ENCODE peak calls at places on chromosomes 5 and 9, in six cellular contexts. F is H1, R is GM12891, D is K562, S is GM12878, H is SK-N-SH. O is an unnamed sample.

GRCh38 chr9:4842213-4842612 is 49.5 kb downstream of the RCL1 start:
- DNase-seq in F (no peak), R (no peak), D (no peak), S (no peak), H (no peak), O (no peak)

GRCh38 chr5:94691270-94691669 is 72.8 kb downstream of the SLF1 start:
- DNase-seq in F (no peak), R (no peak), D (no peak), S (no peak), H (no peak), O (no peak)

GRCh38 chr9:88759374-88759773 is 224.4 kb downstream of the NXNL2 start:
- DNase-seq in F (peak; percentile 17), R (no peak), D (no peak), S (no peak), H (no peak), O (no peak)

GRCh38 chr9:93589688-93590087 is 13.3 kb downstream of the PHF2 start:
- DNase-seq in F (no peak), R (no peak), D (no peak), S (no peak), H (no peak), O (no peak)

GRCh38 chr9:33418090-33418489 is 15.7 kb upstream of the AQP7 start:
- DNase-seq in F (no peak), R (no peak), D (no peak), S (no peak), H (no peak), O (no peak)

GRCh38 chr5:145947581-145947980 is 11.2 kb downstream of the SH3RF2 start:
- DNase-seq in F (no peak), R (no peak), D (no peak), S (no peak), H (no peak), O (no peak)

GRCh38 chr5:94240616-94241287 is 377.7 kb downstream of the KIAA0825 start:
- DNase-seq in F (no peak), R (no peak), D (no peak), S (no peak), H (peak; percentile 23), O (no peak)

GRCh38 chr5:10564838-10565784 is 1.2 kb downstream of the ANKRD33B start:
- DNase-seq in F (peak; percentile 69), R (no peak), D (peak; percentile 31), S (no peak), H (peak; percentile 59), O (no peak)

GRCh38 chr9:109372246-109372645 is 51.4 kb upstream of the EPB41L4B start:
- DNase-seq in F (no peak), R (no peak), D (no peak), S (no peak), H (no peak), O (no peak)

GRCh38 chr5:73913971-73914370 is 288.0 kb downstream of the ARHGEF28 start:
- DNase-seq in F (no peak), R (no peak), D (no peak), S (no peak), H (no peak), O (no peak)

GRCh38 chr9:93205045-93205768 is 21.3 kb downstream of the WNK2 start:
- DNase-seq in F (no peak), R (no peak), D (no peak), S (no peak), H (peak; percentile 86), O (no peak)

GRCh38 chr9:99406939-99407338 is 184.9 kb downstream of the SEC61B start:
- DNase-seq in F (no peak), R (no peak), D (no peak), S (no peak), H (no peak), O (no peak)

GRCh38 chr5:73759771-73760170 is 133.8 kb downstream of the ARHGEF28 start:
- DNase-seq in F (no peak), R (no peak), D (no peak), S (no peak), H (no peak), O (no peak)

GRCh38 chr9:119289740-119290139 is 79.5 kb downstream of the BRINP1 start:
- DNase-seq in F (no peak), R (peak; percentile 25), D (peak; percentile 24), S (no peak), H (peak; percentile 47), O (peak; percentile 13)

GRCh38 chr5:40983781-40984180 is 74.5 kb downstream of the C7 start:
- DNase-seq in F (no peak), R (no peak), D (no peak), S (no peak), H (no peak), O (no peak)

GRCh38 chr5:176985516-176985915 is 21.1 kb downstream of the UIMC1 start:
- DNase-seq in F (no peak), R (no peak), D (no peak), S (no peak), H (no peak), O (no peak)

GRCh38 chr9:134382733-134383132 is 56.5 kb downstream of the RXRA start:
- DNase-seq in F (no peak), R (no peak), D (no peak), S (no peak), H (no peak), O (no peak)

GRCh38 chr5:110054240-110054639 is 364.5 kb downstream of the MAN2A1 start:
- DNase-seq in F (no peak), R (no peak), D (peak; percentile 17), S (peak; percentile 12), H (peak; percentile 10), O (no peak)

GRCh38 chr5:172775326-172776234 is 4.6 kb upstream of the DUSP1 start:
- DNase-seq in F (no peak), R (no peak), D (no peak), S (no peak), H (no peak), O (no peak)

GRCh38 chr5:79109527-79110492 is 1.8 kb upstream of the BHMT start:
- DNase-seq in F (peak; percentile 60), R (no peak), D (peak; percentile 52), S (no peak), H (no peak), O (no peak)

GRCh38 chr9:37284631-37285030 is 137.9 kb upstream of the GRHPR start:
- DNase-seq in F (no peak), R (no peak), D (no peak), S (no peak), H (no peak), O (no peak)

GRCh38 chr9:126505697-126506346 is 107.9 kb upstream of the LMX1B start:
- DNase-seq in F (no peak), R (no peak), D (no peak), S (no peak), H (no peak), O (no peak)

GRCh38 chr5:73955447-73955846 is 329.5 kb downstream of the ARHGEF28 start:
- DNase-seq in F (no peak), R (no peak), D (no peak), S (no peak), H (no peak), O (no peak)

GRCh38 chr9:69121155-69122085 is 52.7 kb upstream of the TJP2 start:
- DNase-seq in F (peak; percentile 78), R (peak; percentile 60), D (no peak), S (no peak), H (peak; percentile 86), O (peak; percentile 60)
- TF ChIP-seq POLR2AphosphoS5 in F (peak; percentile 79), R (no peak), D (no peak), S (no peak), H (no peak), O (no peak)

GRCh38 chr9:69147041-69147834 is 26.8 kb upstream of the TJP2 start:
- DNase-seq in F (peak; percentile 39), R (no peak), D (no peak), S (no peak), H (no peak), O (no peak)

GRCh38 chr9:69153707-69154521 is 20.2 kb upstream of the TJP2 start:
- DNase-seq in F (no peak), R (no peak), D (no peak), S (no peak), H (no peak), O (no peak)

GRCh38 chr9:69151506-69151905 is 22.6 kb upstream of the TJP2 start:
- DNase-seq in F (peak; percentile 20), R (no peak), D (no peak), S (no peak), H (no peak), O (no peak)

GRCh38 chr9:69145148-69145547 is 28.9 kb upstream of the TJP2 start:
- DNase-seq in F (peak; percentile 7), R (no peak), D (no peak), S (no peak), H (peak; percentile 66), O (no peak)

GRCh38 chr9:69149321-69149807 is 24.7 kb upstream of the TJP2 start:
- DNase-seq in F (peak; percentile 35), R (no peak), D (no peak), S (no peak), H (no peak), O (no peak)
- TF ChIP-seq TAF1 in F (no peak), R (no peak), D (no peak), S (no peak), H (no peak), O (no peak)

DNA sequence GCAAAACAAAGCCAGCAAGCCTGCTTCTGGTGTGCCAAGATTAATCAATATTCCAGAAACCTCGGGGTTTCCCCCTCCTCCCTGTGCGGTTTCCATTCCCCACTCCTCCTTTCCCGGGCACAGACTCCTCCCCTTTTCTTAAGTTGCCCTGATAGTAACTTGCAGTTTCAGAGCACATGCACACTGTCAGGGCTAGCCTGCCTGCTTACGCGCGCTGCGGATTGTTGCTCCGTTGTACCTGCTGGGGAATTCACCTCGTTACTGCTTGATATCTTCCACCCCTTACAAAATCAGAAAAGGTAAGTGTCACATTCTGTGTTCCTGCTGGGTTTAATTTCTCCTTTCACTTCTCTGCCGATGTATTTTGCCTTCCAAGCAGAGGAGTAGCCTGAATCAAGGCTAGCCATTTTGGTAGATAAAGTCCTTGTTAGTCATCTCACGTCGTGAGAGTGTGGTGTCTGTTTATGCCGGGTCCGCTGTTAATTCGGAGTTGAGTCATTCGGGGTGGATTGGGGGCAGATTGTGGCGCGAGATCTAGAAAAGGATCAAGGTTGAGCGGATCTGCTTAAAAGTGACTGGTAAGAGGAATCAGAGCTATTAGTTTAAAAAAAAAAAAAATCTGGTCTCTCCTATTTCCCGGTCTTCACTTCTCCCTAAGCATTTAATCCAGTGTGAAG is at the start of gene SLC1A3:
- DNase-seq in F (peak; percentile 71), R (no peak), D (no peak), S (peak; percentile 28), H (no peak), O (no peak)
- TF ChIP-seq POLR2AphosphoS5 in F (peak; percentile 98), R (peak; percentile 68), D (no peak), S (no peak), H (no peak), O (no peak)

GRCh38 chr5:86917117-86917579 is 299.4 kb downstream of the COX7C start:
- DNase-seq in F (peak; percentile 47), R (no peak), D (no peak), S (no peak), H (no peak), O (no peak)
- TF ChIP-seq TAF1 in F (no peak), R (no peak), D (no peak), S (no peak), H (no peak), O (no peak)

O was measured in GM12892.